ENCODE peak calls at places on chromosome 20, in six cellular contexts. D, O, T, K, Y and M are unnamed samples.

GRCh38 chr20:46088409-46089075 is 1.2 kb downstream of the NCOA5 start:
- DNase-seq in D (no peak), Y (no peak), T (no peak), O (peak), K (no peak), M (no peak)

GRCh38 chr20:50900261-50900660 is 31.0 kb downstream of the ADNP start:
- DNase-seq in T (no peak), D (no peak), O (no peak), K (no peak), Y (no peak), M (no peak)

GRCh38 chr20:23224806-23225205 is 125.8 kb upstream of the NXT1 start:
- DNase-seq in K (no peak), D (no peak), T (no peak), Y (no peak), O (no peak), M (no peak)

GRCh38 chr20:23702021-23702420 is 13.2 kb upstream of the CST4 start:
- DNase-seq in T (no peak), Y (no peak), O (no peak), K (no peak), D (no peak), M (no peak)

GRCh38 chr20:36773123-36773547 is 428 bp downstream of the DSN1 start:
- DNase-seq in T (peak), D (no peak), Y (no peak), O (no peak), K (no peak), M (no peak)

GRCh38 chr20:32029561-32029960 is 19.3 kb downstream of the CCM2L start:
- DNase-seq in Y (no peak), O (no peak), D (no peak), K (no peak), T (no peak), M (no peak)

GRCh38 chr20:20276806-20277530 is 90.9 kb upstream of the INSM1 start:
- DNase-seq in T (no peak), O (peak), K (no peak), D (no peak), Y (peak), M (no peak)

GRCh38 chr20:33477386-33478234 is 12.3 kb upstream of the CBFA2T2 start:
- DNase-seq in D (no peak), T (no peak), O (peak), K (no peak), Y (no peak), M (no peak)

GRCh38 chr20:14069796-14070195 is 74.5 kb downstream of the MACROD2 start:
- DNase-seq in Y (no peak), K (no peak), O (no peak), T (no peak), D (no peak), M (no peak)

GRCh38 chr20:47351643-47352331 is 4.7 kb downstream of the ZMYND8 start:
- DNase-seq in O (peak), T (no peak), K (no peak), Y (no peak), D (no peak), M (peak)